ENCODE peak calls at places on chromosomes 12 and 14, in six cellular contexts. One of them, this sample, is unnamed.

GRCh38 chr12:79300199-79300568 is 390.6 kb downstream of the PAWR start:
- DNase-seq in RWPE2: no peak
- DNase-seq in HCT116: no peak
- DNase-seq in fibroblast of the aortic adventitia: no peak
- DNase-seq in CD8-positive, alpha-beta T cell: no peak
- DNase-seq in hepatocyte: peak
- DNase-seq in this sample: no peak

GRCh38 chr12:91142184-91142583 is 30.9 kb upstream of the LUM start:
- DNase-seq in fibroblast of the aortic adventitia: peak
- DNase-seq in RWPE2: no peak
- DNase-seq in HCT116: no peak
- DNase-seq in hepatocyte: peak
- DNase-seq in CD8-positive, alpha-beta T cell: no peak
- DNase-seq in this sample: no peak

GRCh38 chr12:9379023-9379742 is 171.0 kb upstream of the PZP start:
- DNase-seq in CD8-positive, alpha-beta T cell: no peak
- DNase-seq in hepatocyte: no peak
- DNase-seq in HCT116: no peak
- DNase-seq in fibroblast of the aortic adventitia: no peak
- DNase-seq in RWPE2: no peak
- DNase-seq in this sample: no peak

GRCh38 chr12:47991592-47991991 is 12.7 kb downstream of the COL2A1 start:
- DNase-seq in CD8-positive, alpha-beta T cell: no peak
- DNase-seq in HCT116: no peak
- DNase-seq in fibroblast of the aortic adventitia: no peak
- DNase-seq in hepatocyte: no peak
- DNase-seq in RWPE2: no peak
- DNase-seq in this sample: no peak

GRCh38 chr12:18967814-18968213 is 161.7 kb upstream of the PLEKHA5 start:
- DNase-seq in hepatocyte: no peak
- DNase-seq in HCT116: no peak
- DNase-seq in CD8-positive, alpha-beta T cell: no peak
- DNase-seq in fibroblast of the aortic adventitia: peak
- DNase-seq in RWPE2: no peak
- DNase-seq in this sample: no peak

GRCh38 chr12:103841690-103842584 is 903 bp upstream of the NT5DC3 start:
- DNase-seq in CD8-positive, alpha-beta T cell: peak
- DNase-seq in fibroblast of the aortic adventitia: peak
- DNase-seq in RWPE2: peak
- DNase-seq in HCT116: peak
- DNase-seq in hepatocyte: peak
- DNase-seq in this sample: peak

GRCh38 chr12:121005346-121005815 is 10.9 kb downstream of the C12orf43 start:
- DNase-seq in fibroblast of the aortic adventitia: peak
- DNase-seq in hepatocyte: peak
- DNase-seq in RWPE2: no peak
- DNase-seq in HCT116: peak
- DNase-seq in CD8-positive, alpha-beta T cell: peak
- DNase-seq in this sample: no peak

GRCh38 chr12:18690653-18691052 is 47.2 kb downstream of the PLCZ1 start:
- DNase-seq in HCT116: peak
- DNase-seq in RWPE2: peak
- DNase-seq in hepatocyte: peak
- DNase-seq in CD8-positive, alpha-beta T cell: no peak
- DNase-seq in fibroblast of the aortic adventitia: peak
- DNase-seq in this sample: peak

GRCh38 chr14:65470404-65470880 is 57.9 kb downstream of the FUT8 start:
- DNase-seq in RWPE2: no peak
- DNase-seq in HCT116: no peak
- DNase-seq in CD8-positive, alpha-beta T cell: no peak
- DNase-seq in hepatocyte: peak
- DNase-seq in fibroblast of the aortic adventitia: no peak
- DNase-seq in this sample: no peak

GRCh38 chr12:48388430-48388829 is 37.7 kb upstream of the ZNF641 start:
- DNase-seq in HCT116: no peak
- DNase-seq in RWPE2: no peak
- DNase-seq in hepatocyte: no peak
- DNase-seq in CD8-positive, alpha-beta T cell: no peak
- DNase-seq in fibroblast of the aortic adventitia: peak
- DNase-seq in this sample: no peak

GRCh38 chr14:47284283-47284682 is 391.1 kb downstream of the MDGA2 start:
- DNase-seq in RWPE2: no peak
- DNase-seq in CD8-positive, alpha-beta T cell: no peak
- DNase-seq in fibroblast of the aortic adventitia: no peak
- DNase-seq in HCT116: no peak
- DNase-seq in hepatocyte: no peak
- DNase-seq in this sample: no peak

GRCh38 chr14:103730490-103731035 is 15.0 kb downstream of the ZFYVE21 start:
- DNase-seq in HCT116: no peak
- DNase-seq in CD8-positive, alpha-beta T cell: no peak
- DNase-seq in RWPE2: no peak
- DNase-seq in hepatocyte: no peak
- DNase-seq in fibroblast of the aortic adventitia: no peak
- DNase-seq in this sample: no peak

GRCh38 chr12:125089083-125089482 is 23.8 kb downstream of the AACS start:
- DNase-seq in HCT116: no peak
- DNase-seq in fibroblast of the aortic adventitia: no peak
- DNase-seq in CD8-positive, alpha-beta T cell: no peak
- DNase-seq in RWPE2: no peak
- DNase-seq in hepatocyte: no peak
- DNase-seq in this sample: no peak

GRCh38 chr12:6788972-6789905 is at the start of gene CD4:
- DNase-seq in fibroblast of the aortic adventitia: no peak
- DNase-seq in hepatocyte: no peak
- DNase-seq in CD8-positive, alpha-beta T cell: no peak
- DNase-seq in RWPE2: no peak
- DNase-seq in HCT116: no peak
- DNase-seq in this sample: no peak

DNA sequence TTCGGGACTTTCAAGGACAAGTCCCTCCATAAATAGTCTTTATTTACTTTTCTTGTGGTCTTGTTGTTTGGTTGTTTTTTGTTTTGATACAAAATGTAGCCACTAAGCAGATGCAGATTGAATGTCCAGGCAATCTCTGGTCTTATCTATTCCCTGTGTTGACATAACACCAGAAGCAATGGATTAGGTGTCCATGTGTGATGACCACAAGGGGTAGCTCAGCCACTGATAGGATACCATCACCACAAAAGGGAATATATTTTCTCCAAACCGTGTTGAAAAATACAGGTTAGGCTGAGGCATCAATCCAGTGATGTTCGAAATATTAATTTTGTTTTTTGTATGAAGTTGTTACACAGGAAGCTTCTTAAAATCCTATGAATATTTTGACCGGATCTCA is 196.3 kb downstream of the EPS8 start:
- DNase-seq in hepatocyte: no peak
- DNase-seq in HCT116: no peak
- DNase-seq in RWPE2: no peak
- DNase-seq in fibroblast of the aortic adventitia: peak
- DNase-seq in CD8-positive, alpha-beta T cell: no peak
- DNase-seq in this sample: no peak
- TF ChIP-seq CTCF in hepatocyte: no peak
- TF ChIP-seq CTCF in HCT116: peak
- TF ChIP-seq CTCF in RWPE2: peak
- TF ChIP-seq CTCF in fibroblast of the aortic adventitia: no peak
- TF ChIP-seq CTCF in CD8-positive, alpha-beta T cell: no peak
- TF ChIP-seq CTCF in this sample: peak

DNA sequence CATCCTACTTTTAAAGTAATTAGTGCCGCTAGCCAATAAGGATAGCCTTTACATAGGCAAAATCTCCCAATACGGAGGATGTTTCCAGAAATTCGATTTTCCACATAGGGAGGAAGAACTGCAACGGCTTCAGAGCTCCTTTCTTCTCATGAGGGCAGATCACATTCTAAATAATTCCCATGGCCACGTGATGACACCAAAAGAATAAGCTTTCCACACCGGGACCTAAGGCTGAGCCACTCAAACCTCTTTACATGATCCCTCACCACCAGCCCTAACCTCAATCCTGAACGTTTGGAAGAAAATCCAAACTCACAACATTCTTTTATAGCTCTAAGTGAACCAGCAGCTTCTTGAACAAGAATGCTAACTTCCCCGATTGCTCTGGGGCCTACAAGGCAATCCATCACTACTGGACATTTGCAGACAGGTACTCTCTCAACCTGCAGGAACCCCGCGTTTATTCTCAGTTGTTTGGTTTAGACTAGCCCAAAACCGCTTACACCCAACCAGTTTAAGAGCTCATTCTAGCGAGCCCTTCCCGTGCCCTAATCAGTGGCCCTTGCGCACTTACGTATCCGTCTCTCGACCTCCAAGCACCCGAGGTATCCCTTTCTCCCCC is 879 bp downstream of the CAPRIN2 start:
- DNase-seq in CD8-positive, alpha-beta T cell: no peak
- DNase-seq in HCT116: no peak
- DNase-seq in hepatocyte: peak
- DNase-seq in RWPE2: no peak
- DNase-seq in fibroblast of the aortic adventitia: peak
- DNase-seq in this sample: no peak
- H3K4me3 ChIP-seq in CD8-positive, alpha-beta T cell: peak
- H3K4me3 ChIP-seq in HCT116: peak
- H3K4me3 ChIP-seq in hepatocyte: peak
- H3K4me3 ChIP-seq in RWPE2: peak
- H3K4me3 ChIP-seq in fibroblast of the aortic adventitia: peak
- H3K4me3 ChIP-seq in this sample: peak

GRCh38 chr12:49587174-49587908 is 18.1 kb downstream of the FAM186B start:
- DNase-seq in HCT116: no peak
- DNase-seq in RWPE2: no peak
- DNase-seq in hepatocyte: no peak
- DNase-seq in CD8-positive, alpha-beta T cell: no peak
- DNase-seq in fibroblast of the aortic adventitia: no peak
- DNase-seq in this sample: no peak
- TF ChIP-seq CTCF in HCT116: no peak
- TF ChIP-seq CTCF in RWPE2: no peak
- TF ChIP-seq CTCF in hepatocyte: no peak
- TF ChIP-seq CTCF in CD8-positive, alpha-beta T cell: no peak
- TF ChIP-seq CTCF in fibroblast of the aortic adventitia: no peak
- TF ChIP-seq CTCF in this sample: peak

GRCh38 chr12:106552228-106552627 is 30.6 kb upstream of the RFX4 start:
- DNase-seq in hepatocyte: no peak
- DNase-seq in RWPE2: no peak
- DNase-seq in HCT116: no peak
- DNase-seq in CD8-positive, alpha-beta T cell: no peak
- DNase-seq in fibroblast of the aortic adventitia: no peak
- DNase-seq in this sample: no peak
- H3K4me3 ChIP-seq in hepatocyte: no peak
- H3K4me3 ChIP-seq in RWPE2: no peak
- H3K4me3 ChIP-seq in HCT116: no peak
- H3K4me3 ChIP-seq in CD8-positive, alpha-beta T cell: no peak
- H3K4me3 ChIP-seq in fibroblast of the aortic adventitia: no peak
- H3K4me3 ChIP-seq in this sample: no peak

This sample was measured in epithelial cell of proximal tubule.